ENCODE peak calls at places on chromosome 6, in eight cellular contexts. I is HepG2, H is HCT116, D is A549, T is K562, B is WTC11, F is H1, E is endothelial cell of umbilical vein. J is an unnamed sample.

GRCh38 chr6:154732538-154732823 is 735 bp upstream of the SCAF8 start:
- DNase-seq in I (no peak), H (no peak), D (no peak), T (no peak), B (peak), F (no peak), E (no peak), J (no peak)

GRCh38 chr6:90477366-90477765 is 109.5 kb downstream of the MAP3K7 start:
- DNase-seq in I (no peak), H (no peak), D (no peak), T (no peak), B (no peak), F (no peak), E (no peak), J (no peak)

GRCh38 chr6:33417127-33417902 is 592 bp downstream of the CUTA start:
- DNase-seq in I (no peak), H (no peak), D (peak), T (peak), B (no peak), F (no peak), E (peak), J (peak)

GRCh38 chr6:6583836-6584235 is 4.7 kb upstream of the LY86 start:
- DNase-seq in I (no peak), H (peak), D (no peak), T (no peak), B (no peak), F (no peak), E (no peak), J (peak)

GRCh38 chr6:43396408-43397149 is 27.1 kb upstream of the ZNF318 start:
- DNase-seq in I (no peak), H (no peak), D (no peak), T (no peak), B (no peak), F (no peak), E (no peak), J (peak)

GRCh38 chr6:62623851-62624532 is 338.0 kb upstream of the KHDRBS2 start:
- DNase-seq in I (peak), H (no peak), D (no peak), T (no peak), B (no peak), F (no peak), E (no peak), J (no peak)

GRCh38 chr6:90028080-90028778 is 134.0 kb downstream of the GJA10 start:
- DNase-seq in I (no peak), H (no peak), D (no peak), T (no peak), B (no peak), F (no peak), E (no peak), J (peak)

GRCh38 chr6:154491567-154492470 is 18.7 kb downstream of the CNKSR3 start:
- DNase-seq in I (no peak), H (no peak), D (no peak), T (no peak), B (no peak), F (no peak), E (no peak), J (no peak)

GRCh38 chr6:129938242-129939020 is 77.3 kb upstream of the TMEM244 start:
- DNase-seq in I (no peak), H (no peak), D (no peak), T (no peak), B (no peak), F (no peak), E (no peak), J (no peak)

GRCh38 chr6:40986871-40987270 is 52.1 kb downstream of the UNC5CL start:
- DNase-seq in I (no peak), H (no peak), D (no peak), T (no peak), B (no peak), F (no peak), E (no peak), J (no peak)

GRCh38 chr6:15473741-15474161 is 189.1 kb downstream of the DTNBP1 start:
- DNase-seq in I (no peak), H (no peak), D (no peak), T (no peak), B (no peak), F (no peak), E (peak), J (no peak)

GRCh38 chr6:160789263-160790027 is 87.4 kb downstream of the PLG start:
- DNase-seq in I (no peak), H (no peak), D (no peak), T (no peak), B (no peak), F (no peak), E (no peak), J (no peak)

GRCh38 chr6:130624046-130624445 is 203.2 kb upstream of the SMLR1 start:
- DNase-seq in I (no peak), H (no peak), D (no peak), T (no peak), B (no peak), F (no peak), E (no peak), J (no peak)

GRCh38 chr6:72811971-72812421 is 190.1 kb downstream of the KCNQ5 start:
- DNase-seq in I (no peak), H (no peak), D (no peak), T (no peak), B (peak), F (no peak), E (peak), J (no peak)

GRCh38 chr6:43096451-43097097 is 20.5 kb downstream of the PTK7 start:
- DNase-seq in I (no peak), H (no peak), D (no peak), T (peak), B (peak), F (no peak), E (peak), J (no peak)

GRCh38 chr6:83867527-83868161 is 8.2 kb downstream of the CYB5R4 start:
- DNase-seq in I (no peak), H (peak), D (no peak), T (peak), B (peak), F (no peak), E (peak), J (peak)

GRCh38 chr6:104251651-104252050 is 608.1 kb downstream of the HACE1 start:
- DNase-seq in I (no peak), H (no peak), D (no peak), T (no peak), B (no peak), F (no peak), E (no peak), J (no peak)

GRCh38 chr6:157019115-157019628 is 242.0 kb downstream of the ARID1B start:
- DNase-seq in I (peak), H (no peak), D (no peak), T (peak), B (no peak), F (no peak), E (no peak), J (peak)

GRCh38 chr6:45961125-45961524 is 54.5 kb downstream of the CLIC5 start:
- DNase-seq in I (no peak), H (no peak), D (no peak), T (no peak), B (no peak), F (no peak), E (no peak), J (no peak)

GRCh38 chr6:28648035-28648877 is 122.6 kb downstream of the GPX5 start:
- DNase-seq in I (peak), H (peak), D (peak), T (peak), B (peak), F (peak), E (peak), J (peak)

GRCh38 chr6:151137441-151137984 is 102.3 kb upstream of the AKAP12 start:
- DNase-seq in I (no peak), H (no peak), D (no peak), T (no peak), B (no peak), F (no peak), E (no peak), J (no peak)

GRCh38 chr6:38912378-38912777 is 136.2 kb upstream of the GLP1R start:
- DNase-seq in I (no peak), H (no peak), D (no peak), T (no peak), B (no peak), F (no peak), E (no peak), J (no peak)

GRCh38 chr6:40187654-40188053 is 253.4 kb upstream of the MOCS1 start:
- DNase-seq in I (no peak), H (no peak), D (no peak), T (no peak), B (no peak), F (no peak), E (no peak), J (no peak)

DNA sequence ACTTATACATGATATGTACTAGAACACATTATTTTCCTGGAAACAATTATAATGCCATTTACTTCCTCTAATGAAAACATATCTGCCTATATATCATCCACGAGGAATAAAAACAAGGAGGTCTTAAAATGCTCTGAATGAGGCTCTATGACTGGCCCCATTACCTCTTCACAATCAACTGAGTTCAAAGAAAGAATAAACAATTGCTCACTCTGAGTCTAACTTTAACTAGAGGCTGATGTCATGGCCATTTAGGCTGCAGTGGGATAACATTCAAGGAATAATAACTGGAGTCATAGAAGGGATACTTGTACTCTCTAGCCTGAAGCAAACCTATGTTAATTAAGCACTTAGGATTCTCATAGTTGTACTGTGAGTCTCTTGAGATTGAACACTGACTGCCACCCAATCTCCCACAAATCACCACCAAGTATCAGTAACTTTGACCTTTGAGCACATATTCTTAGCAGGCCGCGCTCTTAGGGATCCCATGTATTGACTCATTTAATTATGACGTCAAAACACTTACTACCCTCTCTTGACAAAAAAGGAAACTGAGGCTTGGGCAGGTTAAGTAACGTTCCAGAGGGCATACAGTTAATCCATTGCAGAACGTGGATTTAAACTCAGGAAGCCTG is 70.1 kb downstream of the PERP start:
- DNase-seq in I (no peak), H (no peak), D (no peak), T (no peak), B (no peak), F (no peak), E (no peak), J (no peak)
- TF ChIP-seq MAX in I (no peak), H (no peak), D (no peak), T (no peak), B (no peak), F (no peak), E (no peak), J (no peak)

DNA sequence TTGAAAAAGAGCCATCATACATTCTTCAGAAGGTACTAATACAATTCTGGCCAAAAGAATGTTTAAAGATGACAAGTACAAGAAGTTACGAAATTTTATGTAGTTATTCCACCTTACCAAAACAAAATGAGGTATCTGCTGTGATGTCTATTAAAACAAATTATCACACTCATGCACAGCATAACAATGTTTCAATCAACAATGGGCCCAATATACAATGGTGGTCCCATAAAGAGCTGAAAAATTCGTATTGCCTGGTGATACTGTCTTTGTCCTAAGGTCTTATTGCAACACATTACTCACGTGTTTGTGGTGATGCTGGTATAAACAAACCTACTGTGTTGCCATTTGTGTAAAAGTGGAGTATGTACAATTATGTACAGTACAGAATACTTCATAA is 3.6 kb upstream of the NUP153 start:
- DNase-seq in I (peak), H (no peak), D (no peak), T (no peak), B (no peak), F (no peak), E (no peak), J (no peak)
- TF ChIP-seq MAX in I (no peak), H (no peak), D (no peak), T (no peak), B (no peak), F (no peak), E (no peak), J (no peak)

DNA sequence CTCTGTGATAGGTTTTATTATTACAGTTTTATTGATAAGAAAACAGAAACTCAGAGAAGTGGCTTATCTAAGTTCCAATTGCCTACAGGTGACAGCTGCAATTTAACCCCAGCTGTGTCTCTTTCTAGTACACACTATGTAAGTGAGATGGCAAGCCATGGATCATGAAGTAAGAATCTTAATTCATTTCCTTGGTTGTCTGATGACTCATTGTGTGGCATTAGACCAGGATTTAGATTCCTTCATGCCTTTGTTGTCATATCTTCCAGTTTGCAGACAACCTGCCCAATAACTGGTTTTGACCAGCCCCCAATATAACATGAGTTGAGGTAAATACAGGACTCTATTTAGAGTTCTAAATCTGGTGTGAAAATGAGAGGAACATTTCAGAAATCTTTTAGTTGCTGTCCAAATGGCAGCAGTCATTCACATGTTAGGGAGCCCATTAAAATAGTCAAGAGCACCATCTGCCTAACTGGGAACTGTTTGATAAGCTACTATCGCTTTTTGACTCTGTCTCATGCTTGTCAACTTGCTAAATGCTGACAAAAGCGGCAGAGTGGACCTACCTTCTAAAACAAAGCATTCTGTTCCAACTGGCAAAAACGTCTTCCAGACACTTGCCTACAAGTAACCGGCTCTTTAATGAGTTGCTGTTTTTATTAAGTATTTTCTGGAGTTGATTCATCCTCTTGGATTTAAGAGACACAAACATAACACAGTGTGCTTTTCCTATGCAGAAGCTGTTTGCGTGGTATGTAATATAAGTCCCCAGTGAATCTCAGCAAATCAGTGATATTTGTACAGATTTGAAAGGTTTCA is 170.5 kb upstream of the PHACTR1 start:
- DNase-seq in I (no peak), H (peak), D (peak), T (no peak), B (no peak), F (no peak), E (peak), J (no peak)
- TF ChIP-seq MAX in I (no peak), H (no peak), D (no peak), T (no peak), B (no peak), F (no peak), E (no peak), J (no peak)

GRCh38 chr6:122389704-122390103 is 9.7 kb upstream of the HSF2 start:
- DNase-seq in I (peak), H (no peak), D (no peak), T (no peak), B (no peak), F (no peak), E (no peak), J (no peak)
- TF ChIP-seq MAX in I (no peak), H (no peak), D (no peak), T (no peak), B (no peak), F (no peak), E (no peak), J (no peak)

DNA sequence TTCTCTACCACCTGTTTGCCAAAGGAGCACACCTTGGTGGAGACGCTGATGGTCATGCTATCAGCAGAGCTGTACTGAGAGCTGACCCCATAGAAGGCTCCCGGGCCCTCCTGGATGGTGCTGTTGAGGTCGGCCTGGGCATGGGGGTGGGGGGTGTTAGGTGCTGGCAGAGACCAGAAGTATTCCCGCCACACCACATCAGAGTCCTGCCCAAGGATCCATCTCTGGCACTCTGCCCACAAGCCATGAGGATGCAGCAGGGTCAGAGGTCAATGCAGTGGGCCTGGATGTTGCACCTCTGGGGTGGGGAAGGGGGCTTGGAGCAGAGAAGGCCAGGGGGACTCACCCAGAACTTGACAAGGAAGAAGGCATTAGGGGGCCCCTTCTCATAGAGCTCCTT is 7.4 kb downstream of the RPL10A start:
- DNase-seq in I (no peak), H (no peak), D (no peak), T (no peak), B (no peak), F (peak), E (no peak), J (no peak)
- TF ChIP-seq MAX in I (no peak), H (no peak), D (no peak), T (no peak), B (no peak), F (no peak), E (no peak), J (no peak)

GRCh38 chr6:3592371-3592941 is 135.6 kb upstream of the SLC22A23 start:
- DNase-seq in I (peak), H (peak), D (peak), T (no peak), B (no peak), F (no peak), E (peak), J (peak)
- TF ChIP-seq MAX in I (no peak), H (no peak), D (peak), T (no peak), B (no peak), F (no peak), E (no peak), J (peak)

GRCh38 chr6:56450882-56451739 is 191.6 kb downstream of the DST start:
- DNase-seq in I (peak), H (no peak), D (no peak), T (no peak), B (no peak), F (no peak), E (peak), J (no peak)
- TF ChIP-seq MAX in I (peak), H (no peak), D (no peak), T (no peak), B (no peak), F (no peak), E (no peak), J (no peak)

DNA sequence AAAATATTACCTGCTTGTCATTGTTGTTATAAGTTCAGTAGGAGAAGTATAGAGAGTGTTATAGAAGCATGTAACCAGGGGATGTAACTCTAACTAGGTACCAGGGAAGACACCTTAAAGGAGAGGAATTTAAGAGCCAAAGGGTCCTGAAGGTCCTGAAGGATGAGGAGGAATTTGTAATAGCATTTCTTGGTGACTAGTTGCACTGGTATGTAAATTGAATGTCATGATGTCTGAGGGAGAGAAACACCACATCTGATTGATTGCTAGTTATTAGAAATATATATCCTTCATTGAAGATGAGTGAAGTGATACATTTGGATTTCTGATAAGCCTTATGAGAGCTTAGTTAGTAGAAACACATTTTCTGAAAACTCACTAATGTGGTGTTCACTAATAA is 643.8 kb downstream of the RFPL4B start:
- DNase-seq in I (no peak), H (no peak), D (no peak), T (no peak), B (no peak), F (no peak), E (no peak), J (no peak)
- TF ChIP-seq MAX in I (no peak), H (no peak), D (no peak), T (no peak), B (no peak), F (no peak), E (no peak), J (no peak)

GRCh38 chr6:22877946-22878705 is 308.8 kb downstream of the HDGFL1 start:
- DNase-seq in I (no peak), H (no peak), D (no peak), T (no peak), B (no peak), F (no peak), E (no peak), J (no peak)
- TF ChIP-seq MAX in I (no peak), H (no peak), D (no peak), T (no peak), B (no peak), F (no peak), E (no peak), J (no peak)

J was measured in NB4.